ENCODE peak calls at places on chromosomes 7 and 10, in nine cellular contexts. Y, B, J, C, T, M, W, I and O are unnamed samples.

GRCh38 chr7:117908031-117908795 is 35.0 kb upstream of the CTTNBP2 start:
- DNase-seq in J (no peak), Y (no peak), B (no peak), I (no peak), T (no peak), W (no peak), M (no peak), C (no peak), O (no peak)

GRCh38 chr10:14032406-14032998 is 298.2 kb downstream of the FRMD4A start:
- DNase-seq in C (peak; percentile 17), B (peak; percentile 5), J (peak; percentile 74), I (peak; percentile 88), Y (peak; percentile 45), T (peak; percentile 2), M (peak; percentile 28), W (no peak), O (no peak)

GRCh38 chr7:117946201-117946633 is 73.0 kb upstream of the CTTNBP2 start:
- DNase-seq in J (peak; percentile 32), W (no peak), I (peak; percentile 30), B (no peak), M (no peak), Y (no peak), T (no peak), C (no peak), O (peak; percentile 87)

GRCh38 chr10:80202934-80203834 is 2.2 kb downstream of the ANXA11 start:
- DNase-seq in B (peak; percentile 83), T (peak; percentile 83), Y (no peak), I (peak; percentile 65), M (peak; percentile 89), J (peak; percentile 58), W (peak; percentile 80), C (peak; percentile 97), O (peak; percentile 98)

GRCh38 chr7:72760602-72761001 is 67.4 kb downstream of the TYW1B start:
- DNase-seq in I (no peak), M (no peak), W (no peak), B (no peak), Y (no peak), J (no peak), C (no peak), T (no peak), O (no peak)

GRCh38 chr7:118153551-118154177 is 30.3 kb upstream of the LSM8 start:
- DNase-seq in T (peak; percentile 28), W (peak; percentile 68), B (peak; percentile 47), I (peak; percentile 72), J (peak; percentile 54), M (peak; percentile 49), Y (peak; percentile 14), C (peak; percentile 50), O (peak; percentile 67)

GRCh38 chr10:73368238-73368637 is 9.6 kb upstream of the CFAP70 start:
- DNase-seq in C (no peak), W (no peak), I (no peak), Y (no peak), T (no peak), B (no peak), M (no peak), J (no peak), O (no peak)

GRCh38 chr10:70774810-70775678 is 10.1 kb downstream of the TBATA start:
- DNase-seq in J (no peak), C (no peak), I (no peak), M (no peak), T (no peak), W (no peak), Y (peak; percentile 12), B (no peak), O (peak; percentile 60)

GRCh38 chr7:40714338-40715052 is 579.7 kb downstream of the SUGCT start:
- DNase-seq in B (no peak), W (no peak), J (no peak), T (no peak), I (no peak), C (peak; percentile 49), M (no peak), Y (peak; percentile 33), O (no peak)

GRCh38 chr10:103265712-103266329 is 11.1 kb upstream of the INA start:
- DNase-seq in M (peak; percentile 88), B (peak; percentile 39), W (no peak), T (peak; percentile 42), I (peak; percentile 93), J (peak; percentile 89), Y (no peak), C (peak; percentile 79), O (peak; percentile 63)

GRCh38 chr10:28393956-28394568 is 91.2 kb upstream of the MPP7 start:
- DNase-seq in B (peak; percentile 74), I (peak; percentile 89), J (peak; percentile 91), Y (peak; percentile 69), M (peak; percentile 80), T (peak; percentile 69), W (peak; percentile 46), C (peak; percentile 68), O (peak; percentile 66)

GRCh38 chr7:131692131-131692960 is 135.9 kb upstream of the PODXL start:
- DNase-seq in B (peak; percentile 19), I (peak; percentile 91), M (peak; percentile 86), J (peak; percentile 87), C (peak; percentile 69), T (peak; percentile 23), W (peak; percentile 43), Y (peak; percentile 89), O (peak; percentile 63)

GRCh38 chr7:135317676-135318326 is 84.2 kb downstream of the STRA8 start:
- DNase-seq in T (no peak), C (peak; percentile 24), I (peak; percentile 20), J (no peak), W (no peak), B (no peak), Y (no peak), M (peak; percentile 37), O (no peak)

GRCh38 chr7:101984141-101984879 is 166.9 kb downstream of the CUX1 start:
- DNase-seq in C (peak; percentile 5), J (no peak), I (no peak), Y (no peak), B (no peak), M (no peak), T (no peak), W (no peak), O (peak; percentile 20)

GRCh38 chr10:73879296-73880173 is 5.2 kb upstream of the CAMK2G start:
- DNase-seq in T (peak; percentile 81), C (peak; percentile 91), J (peak; percentile 91), W (peak; percentile 86), Y (peak; percentile 89), B (peak; percentile 91), M (peak; percentile 91), I (peak; percentile 92), O (peak; percentile 100)

GRCh38 chr7:140059288-140060242 is 3.2 kb downstream of the PARP12 start:
- DNase-seq in C (peak; percentile 94), I (no peak), B (no peak), W (no peak), J (no peak), Y (peak; percentile 81), M (peak; percentile 66), T (peak; percentile 73), O (peak; percentile 96)
- TF ChIP-seq EZH2phosphoT487 in C (no peak), I (no peak), B (no peak), W (no peak), J (no peak), Y (no peak), M (no peak), T (no peak), O (no peak)

DNA sequence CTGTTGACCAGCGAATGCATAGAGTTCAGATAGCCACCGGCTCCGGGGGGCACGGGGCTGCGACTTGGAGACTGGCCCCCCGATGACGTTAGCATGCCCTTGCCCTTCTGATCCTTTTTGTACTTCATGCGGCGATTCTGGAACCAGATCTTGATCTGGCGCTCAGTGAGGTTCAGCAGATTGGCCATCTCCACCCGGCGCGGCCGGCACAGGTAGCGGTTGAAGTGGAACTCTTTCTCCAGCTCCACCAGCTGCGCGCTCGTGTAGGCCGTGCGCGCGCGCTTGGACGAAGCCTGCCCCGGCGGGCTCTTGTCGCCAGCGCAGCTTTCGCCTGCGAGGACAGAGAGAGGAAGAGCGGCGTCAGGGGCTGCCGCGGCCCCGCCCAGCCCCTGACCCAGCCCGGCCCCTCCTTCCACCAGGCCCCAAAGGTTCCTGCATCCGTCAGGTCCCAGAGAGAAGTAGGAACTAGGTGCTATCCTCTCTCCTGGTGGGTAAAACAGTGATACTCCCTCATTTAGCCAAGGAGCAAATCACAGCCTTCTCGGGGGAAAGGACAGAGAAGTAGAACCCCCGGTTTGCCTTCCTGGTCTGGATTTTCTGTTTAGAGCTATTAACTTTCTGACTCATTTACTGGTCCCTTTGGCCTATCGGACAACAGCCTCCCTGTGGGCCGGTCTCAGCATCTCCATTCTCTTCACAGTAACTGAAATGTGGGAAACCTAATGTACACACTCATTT is 6.1 kb upstream of the HOXA2 start:
- DNase-seq in B (no peak), M (no peak), Y (no peak), J (peak; percentile 83), T (no peak), C (peak; percentile 17), W (no peak), I (peak; percentile 82), O (peak; percentile 22)
- H3K27ac ChIP-seq in B (no peak overlapping the region), M (no peak overlapping the region), Y (no peak overlapping the region), J (no peak overlapping the region), T (no peak overlapping the region), C (no peak overlapping the region), W (no peak overlapping the region), I (no peak overlapping the region), O (no peak overlapping the region)

GRCh38 chr7:94111009-94111408 is 106.9 kb upstream of the BET1 start:
- DNase-seq in B (no peak), J (no peak), Y (no peak), I (no peak), W (peak; percentile 35), C (no peak), T (no peak), M (no peak), O (no peak)

GRCh38 chr7:94109556-94109955 is 105.4 kb upstream of the BET1 start:
- DNase-seq in M (no peak), W (no peak), B (no peak), T (no peak), C (no peak), J (no peak), I (peak; percentile 10), Y (no peak), O (no peak)

DNA sequence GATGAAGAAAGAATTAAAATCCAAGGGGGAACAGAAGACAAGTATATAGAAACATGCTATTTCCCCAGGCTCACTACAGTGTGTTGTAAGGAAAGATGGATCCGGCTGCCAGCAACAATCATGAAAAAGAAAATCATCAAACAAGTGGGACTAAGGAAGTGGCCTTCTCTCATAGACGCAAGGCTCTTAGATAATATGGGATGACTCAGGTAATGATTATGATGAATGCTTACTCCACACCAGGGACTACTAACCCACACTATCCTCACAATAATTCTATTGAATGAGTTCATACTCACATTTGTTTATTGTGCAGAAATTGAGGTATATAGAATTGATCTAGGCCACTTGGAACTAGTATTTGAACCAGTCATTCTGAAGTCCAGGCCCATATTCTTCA is 111.2 kb upstream of the BET1 start:
- DNase-seq in T (no peak), Y (no peak), M (no peak), B (no peak), C (peak; percentile 46), W (no peak), I (no peak), J (no peak), O (peak; percentile 49)
- TF ChIP-seq EZH2phosphoT487 in T (no peak), Y (no peak), M (no peak), B (no peak), C (no peak), W (no peak), I (no peak), J (no peak), O (no peak)

DNA sequence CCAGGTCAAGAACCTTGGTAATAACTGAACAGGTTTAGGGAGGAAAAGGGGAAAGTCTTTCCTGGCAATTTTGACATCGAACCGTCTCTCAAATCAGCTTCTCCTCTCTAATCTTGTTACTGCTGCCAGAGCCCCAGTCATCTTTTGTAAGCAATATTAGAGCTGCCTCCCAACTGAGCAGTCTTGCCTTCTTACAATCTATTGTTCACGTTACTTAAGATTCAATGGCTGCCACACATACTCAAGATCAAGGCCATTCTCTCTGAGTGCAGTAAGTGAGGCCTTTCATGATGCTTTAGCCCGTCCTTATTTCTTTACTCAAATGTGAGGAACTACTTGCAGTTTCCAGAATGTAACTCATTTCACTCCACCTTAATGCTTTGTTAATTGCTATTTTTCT is 12.4 kb downstream of the NET1 start:
- DNase-seq in I (peak; percentile 28), C (no peak), W (no peak), T (no peak), M (no peak), J (no peak), B (no peak), Y (no peak), O (no peak)
- H3K27ac ChIP-seq in I (no peak overlapping the region), C (no peak overlapping the region), W (no peak overlapping the region), T (no peak overlapping the region), M (no peak overlapping the region), J (no peak overlapping the region), B (no peak overlapping the region), Y (no peak overlapping the region), O (no peak overlapping the region)